ENCODE peak calls at places on chromosomes 16 and 17, in four cellular contexts. B is gastrocnemius medialis, H is aorta, V is body of pancreas. O is an unnamed sample.

GRCh38 chr17:38749222-38750043 is 1.3 kb upstream of the PCGF2 start:
- DNase-seq in B (peak; percentile 73), H (peak; percentile 94), V (peak; percentile 75), O (no peak)

GRCh38 chr16:58098207-58099096 is 30.7 kb downstream of the CFAP20 start:
- DNase-seq in B (no peak), H (no peak), V (no peak), O (no peak)

GRCh38 chr17:43722269-43722619 is 36.3 kb downstream of the SOST start:
- DNase-seq in B (no peak), H (no peak), V (no peak), O (no peak)

GRCh38 chr17:40283662-40284061 is 4.0 kb upstream of the CDC6 start:
- DNase-seq in B (no peak), H (no peak), V (no peak), O (no peak)

GRCh38 chr16:80007216-80007615 is 406.7 kb upstream of the MAF start:
- DNase-seq in B (no peak), H (no peak), V (no peak), O (no peak)

GRCh38 chr16:21300309-21301167 is 22.4 kb upstream of the CRYM start:
- DNase-seq in B (peak; percentile 92), H (peak; percentile 92), V (peak; percentile 97), O (no peak)

GRCh38 chr16:11964761-11965539 is at the start of gene TNFRSF17:
- DNase-seq in B (no peak), H (no peak), V (no peak), O (no peak)

GRCh38 chr16:57955572-57955971 is 15.4 kb downstream of the CNGB1 start:
- DNase-seq in B (no peak), H (no peak), V (peak; percentile 89), O (no peak)

GRCh38 chr17:38667099-38667786 is 7.5 kb downstream of the EPOP start:
- DNase-seq in B (peak; percentile 37), H (no peak), V (peak; percentile 76), O (peak; percentile 35)

GRCh38 chr17:81103379-81103778 is 61.9 kb upstream of the PVALEF start:
- DNase-seq in B (no peak), H (no peak), V (no peak), O (no peak)

GRCh38 chr17:43810226-43810715 is 22.7 kb downstream of the MPP3 start:
- DNase-seq in B (no peak), H (no peak), V (no peak), O (no peak)

GRCh38 chr17:77727216-77727615 is 231.3 kb upstream of the TNRC6C start:
- DNase-seq in B (no peak), H (peak; percentile 70), V (no peak), O (no peak)

GRCh38 chr17:82931696-82932060 is 91.9 kb upstream of the ZNF750 start:
- DNase-seq in B (peak; percentile 66), H (peak; percentile 89), V (peak; percentile 56), O (no peak)

GRCh38 chr17:19940722-19941464 is 36.7 kb downstream of the AKAP10 start:
- DNase-seq in B (no peak), H (no peak), V (no peak), O (no peak)

GRCh38 chr16:25108054-25108453 is 3.5 kb upstream of the LCMT1 start:
- DNase-seq in B (no peak), H (no peak), V (no peak), O (peak; percentile 49)

GRCh38 chr17:75995385-75995925 is 5.2 kb upstream of the CDK3 start:
- DNase-seq in B (no peak), H (peak; percentile 56), V (no peak), O (no peak)

GRCh38 chr17:4365628-4366311 is 705 bp downstream of the UBE2G1 start:
- DNase-seq in B (peak; percentile 39), H (peak; percentile 84), V (peak; percentile 61), O (peak; percentile 47)

GRCh38 chr16:87086156-87086555 is 231.0 kb downstream of the C16orf95 start:
- DNase-seq in B (no peak), H (no peak), V (no peak), O (no peak)

GRCh38 chr17:50697663-50698272 is 9.9 kb downstream of the ANKRD40 start:
- DNase-seq in B (no peak), H (no peak), V (no peak), O (no peak)

GRCh38 chr16:57689772-57690558 is 4.6 kb upstream of the DRC7 start:
- DNase-seq in B (no peak), H (no peak), V (no peak), O (no peak)

GRCh38 chr17:7580631-7581554 is 1.5 kb downstream of the CD68 start:
- DNase-seq in B (no peak), H (no peak), V (no peak), O (no peak)

GRCh38 chr16:3656491-3657468 is 2.3 kb downstream of the DNASE1 start:
- DNase-seq in B (peak; percentile 8), H (peak; percentile 65), V (peak; percentile 73), O (no peak)

GRCh38 chr16:71472041-71472440 is 10.0 kb upstream of the ZNF23 start:
- DNase-seq in B (no peak), H (no peak), V (no peak), O (no peak)

GRCh38 chr17:75459590-75460267 is 3.3 kb downstream of the TMEM94 start:
- DNase-seq in B (peak; percentile 84), H (no peak), V (no peak), O (no peak)

GRCh38 chr16:10090816-10091215 is 91.4 kb downstream of the GRIN2A start:
- DNase-seq in B (no peak), H (no peak), V (no peak), O (no peak)

GRCh38 chr16:85285681-85286065 is 173.4 kb upstream of the CIBAR2 start:
- DNase-seq in B (no peak), H (no peak), V (no peak), O (no peak)

GRCh38 chr17:42163113-42163512 is 8.3 kb upstream of the RAB5C start:
- DNase-seq in B (no peak), H (no peak), V (no peak), O (no peak)

GRCh38 chr17:73430848-73431247 is 119.0 kb upstream of the CDC42EP4 start:
- DNase-seq in B (no peak), H (peak; percentile 26), V (no peak), O (no peak)

GRCh38 chr16:67666032-67666537 is 465 bp downstream of the ENKD1 start:
- DNase-seq in B (no peak), H (peak; percentile 86), V (peak; percentile 70), O (no peak)

GRCh38 chr17:58382108-58382884 is 30.3 kb upstream of the SUPT4H1 start:
- DNase-seq in B (no peak), H (no peak), V (no peak), O (no peak)

GRCh38 chr16:54437361-54437760 is 150.8 kb upstream of the IRX3 start:
- DNase-seq in B (no peak), H (no peak), V (no peak), O (no peak)

GRCh38 chr17:74282587-74283370 is 8.7 kb downstream of the DNAI2 start:
- DNase-seq in B (no peak), H (no peak), V (no peak), O (peak; percentile 12)

GRCh38 chr17:41689497-41690299 is 1.0 kb downstream of the EIF1 start:
- DNase-seq in B (no peak), H (no peak), V (peak; percentile 34), O (peak; percentile 38)

GRCh38 chr17:78728495-78728894 is 53.6 kb downstream of the CYTH1 start:
- DNase-seq in B (no peak), H (no peak), V (no peak), O (no peak)

GRCh38 chr16:86590501-86591144 is 12.3 kb downstream of the FOXL1 start:
- DNase-seq in B (no peak), H (no peak), V (no peak), O (no peak)

GRCh38 chr16:89478576-89479221 is 11.7 kb downstream of the ANKRD11 start:
- DNase-seq in B (no peak), H (no peak), V (no peak), O (no peak)

GRCh38 chr16:55042556-55043432 is 112.1 kb downstream of the IRX5 start:
- DNase-seq in B (no peak), H (no peak), V (no peak), O (no peak)

GRCh38 chr16:48353565-48354163 is 31.5 kb downstream of the SIAH1 start:
- DNase-seq in B (peak; percentile 58), H (no peak), V (peak; percentile 69), O (peak; percentile 60)

DNA sequence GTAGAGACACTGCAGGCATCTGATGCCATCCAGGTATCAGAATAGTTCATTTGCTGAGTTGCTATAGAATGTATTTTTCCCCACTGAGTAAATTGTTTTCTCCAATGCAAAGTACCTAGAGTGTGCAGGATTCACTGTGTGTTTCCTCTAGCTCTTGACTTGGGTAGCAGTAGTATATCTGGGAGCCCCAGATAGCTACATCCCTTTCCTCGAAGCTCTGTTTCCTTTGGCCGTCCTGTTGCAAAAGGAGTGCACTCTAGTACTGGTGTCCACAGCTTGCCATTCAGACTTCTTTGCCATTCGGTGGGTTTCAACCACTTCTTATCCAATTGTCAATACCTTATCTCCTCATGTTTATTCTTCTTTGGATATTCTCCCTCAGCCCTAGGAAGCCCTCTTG is 12.8 kb downstream of the ABCA8 start:
- DNase-seq in B (no peak), H (no peak), V (no peak), O (no peak)
- H3K9me3 ChIP-seq in B (no peaks in the 10 kb centered on the region), H (no peaks in the 10 kb centered on the region), V (no peaks in the 10 kb centered on the region), O (no peaks in the 10 kb centered on the region)

GRCh38 chr16:74903882-74904678 is 80.8 kb downstream of the WDR59 start:
- DNase-seq in B (no peak), H (no peak), V (peak; percentile 7), O (no peak)

DNA sequence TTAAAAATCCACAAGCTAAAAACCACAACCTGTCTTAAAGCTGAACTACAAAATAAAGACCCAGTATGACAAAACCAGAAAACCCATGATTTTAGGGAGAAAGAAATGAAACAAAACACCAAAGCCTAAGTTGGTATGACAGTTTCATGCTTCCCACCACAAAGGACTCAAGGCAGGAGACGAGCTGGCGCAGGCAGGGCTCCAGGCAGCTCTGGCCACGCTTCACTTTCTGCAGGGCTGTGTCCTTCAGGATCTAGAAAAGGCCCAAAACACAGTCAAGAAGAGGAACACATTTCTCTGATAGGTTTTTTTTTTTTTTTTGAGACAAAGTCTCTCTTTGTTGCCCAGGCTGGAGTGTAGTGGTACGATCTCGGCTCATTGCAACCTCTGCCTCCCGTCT is 75.3 kb downstream of the WDR59 start:
- DNase-seq in B (no peak), H (no peak), V (no peak), O (no peak)
- H3K9me3 ChIP-seq in B (no peaks in the 10 kb centered on the region), H (no peaks in the 10 kb centered on the region), V (no peaks in the 10 kb centered on the region), O (peaks cover 31% of the 10 kb centered on the region)

GRCh38 chr17:22703786-22704441 is 1011.6 kb downstream of the KCNJ18 start:
- DNase-seq in B (no peak), H (no peak), V (no peak), O (no peak)

GRCh38 chr17:22704674-22705073 is 1012.4 kb downstream of the KCNJ18 start:
- DNase-seq in B (no peak), H (no peak), V (no peak), O (no peak)

GRCh38 chr17:22703204-22703603 is 1010.9 kb downstream of the KCNJ18 start:
- DNase-seq in B (no peak), H (no peak), V (no peak), O (no peak)

DNA sequence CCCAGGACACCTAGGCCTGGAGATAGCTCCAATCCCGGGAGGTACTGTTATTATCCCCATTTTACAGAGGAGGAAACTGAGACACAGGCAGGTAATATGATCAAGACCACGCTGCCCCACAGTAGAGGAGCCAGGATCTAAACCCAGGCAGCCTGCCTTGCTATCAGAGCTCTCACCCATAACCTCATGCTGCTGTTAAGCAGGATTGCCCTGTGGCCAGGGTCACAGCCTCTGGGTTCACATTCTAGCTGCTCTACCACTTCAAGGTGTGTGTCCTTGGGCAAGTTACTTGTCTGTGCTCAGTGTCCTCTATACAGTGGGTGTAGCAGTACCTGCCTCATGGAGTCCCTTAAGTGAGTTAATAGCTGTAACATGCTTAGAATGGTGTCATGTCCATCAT is 1015.3 kb downstream of the KCNJ18 start:
- DNase-seq in B (no peak), H (no peak), V (no peak), O (no peak)
- H3K9me3 ChIP-seq in B (no peaks in the 10 kb centered on the region), H (no peaks in the 10 kb centered on the region), V (no peaks in the 10 kb centered on the region), O (peaks cover 4% of the 10 kb centered on the region)

GRCh38 chr17:16622540-16623277 is 30.9 kb downstream of the ZNF624 start:
- DNase-seq in B (no peak), H (no peak), V (no peak), O (no peak)
- H3K9me3 ChIP-seq in B (peaks cover 51% of the 10 kb centered on the region), H (peaks cover 14% of the 10 kb centered on the region), V (no peaks in the 10 kb centered on the region), O (peaks cover 88% of the 10 kb centered on the region)

O was measured in CD4-positive, alpha-beta T cell.